ENCODE peak calls at places on chromosomes 12 and 14, in five cellular contexts. One of them, this sample, is unnamed.

GRCh38 chr14:68644101-68644500 is 148.8 kb downstream of the ZFP36L1 start:
- DNase-seq in ovary: no peak
- DNase-seq in colonic mucosa: no peak
- DNase-seq in gastrocnemius medialis: no peak
- DNase-seq in endodermal cell: peak; percentile 6
- DNase-seq in this sample: no peak

GRCh38 chr12:64452559-64453329 is 824 bp downstream of the TBK1 start:
- DNase-seq in ovary: no peak
- DNase-seq in colonic mucosa: peak; percentile 49
- DNase-seq in gastrocnemius medialis: no peak
- DNase-seq in endodermal cell: no peak
- DNase-seq in this sample: peak; percentile 34

GRCh38 chr14:33589334-33589733 is 361.5 kb downstream of the EGLN3 start:
- DNase-seq in ovary: peak; percentile 36
- DNase-seq in colonic mucosa: no peak
- DNase-seq in gastrocnemius medialis: no peak
- DNase-seq in endodermal cell: no peak
- DNase-seq in this sample: peak; percentile 81

GRCh38 chr14:26841361-26841760 is 243.5 kb upstream of the NOVA1 start:
- DNase-seq in ovary: no peak
- DNase-seq in colonic mucosa: no peak
- DNase-seq in gastrocnemius medialis: no peak
- DNase-seq in endodermal cell: no peak
- DNase-seq in this sample: no peak

GRCh38 chr12:109999983-110000505 is 814 bp downstream of the ANKRD13A start:
- DNase-seq in ovary: peak; percentile 35
- DNase-seq in colonic mucosa: no peak
- DNase-seq in gastrocnemius medialis: no peak
- DNase-seq in endodermal cell: peak; percentile 76
- DNase-seq in this sample: no peak

GRCh38 chr12:85834378-85834777 is 1.8 kb downstream of the RASSF9 start:
- DNase-seq in ovary: no peak
- DNase-seq in colonic mucosa: no peak
- DNase-seq in gastrocnemius medialis: no peak
- DNase-seq in endodermal cell: no peak
- DNase-seq in this sample: no peak

GRCh38 chr14:91352101-91352500 is 65.5 kb downstream of the CCDC88C start:
- DNase-seq in ovary: no peak
- DNase-seq in colonic mucosa: no peak
- DNase-seq in gastrocnemius medialis: no peak
- DNase-seq in endodermal cell: peak; percentile 59
- DNase-seq in this sample: no peak

GRCh38 chr12:130026608-130027176 is 122.9 kb upstream of the TMEM132D start:
- DNase-seq in ovary: no peak
- DNase-seq in colonic mucosa: peak; percentile 38
- DNase-seq in gastrocnemius medialis: no peak
- DNase-seq in endodermal cell: peak; percentile 92
- DNase-seq in this sample: no peak

GRCh38 chr12:86777335-86777734 is 521.1 kb upstream of the MGAT4C start:
- DNase-seq in ovary: no peak
- DNase-seq in colonic mucosa: no peak
- DNase-seq in gastrocnemius medialis: no peak
- DNase-seq in endodermal cell: no peak
- DNase-seq in this sample: no peak

GRCh38 chr12:49733219-49734017 is 7.9 kb upstream of the TMBIM6 start:
- DNase-seq in ovary: no peak
- DNase-seq in colonic mucosa: no peak
- DNase-seq in gastrocnemius medialis: no peak
- DNase-seq in endodermal cell: peak; percentile 78
- DNase-seq in this sample: no peak

GRCh38 chr14:101444116-101444515 is 117.2 kb upstream of the DIO3 start:
- DNase-seq in ovary: no peak
- DNase-seq in colonic mucosa: no peak
- DNase-seq in gastrocnemius medialis: no peak
- DNase-seq in endodermal cell: peak; percentile 19
- DNase-seq in this sample: no peak

GRCh38 chr12:91287753-91288152 is 105.1 kb upstream of the DCN start:
- DNase-seq in ovary: no peak
- DNase-seq in colonic mucosa: no peak
- DNase-seq in gastrocnemius medialis: no peak
- DNase-seq in endodermal cell: no peak
- DNase-seq in this sample: no peak

GRCh38 chr12:25387136-25388050 is 136.7 kb upstream of the KRAS start:
- DNase-seq in ovary: peak; percentile 91
- DNase-seq in colonic mucosa: peak; percentile 91
- DNase-seq in gastrocnemius medialis: peak; percentile 85
- DNase-seq in endodermal cell: peak; percentile 93
- DNase-seq in this sample: peak; percentile 44

GRCh38 chr14:96762650-96763049 is 34.5 kb upstream of the VRK1 start:
- DNase-seq in ovary: no peak
- DNase-seq in colonic mucosa: peak; percentile 22
- DNase-seq in gastrocnemius medialis: no peak
- DNase-seq in endodermal cell: peak; percentile 71
- DNase-seq in this sample: no peak

GRCh38 chr14:103008126-103008525 is 49.2 kb downstream of the CDC42BPB start:
- DNase-seq in ovary: no peak
- DNase-seq in colonic mucosa: no peak
- DNase-seq in gastrocnemius medialis: no peak
- DNase-seq in endodermal cell: no peak
- DNase-seq in this sample: no peak

GRCh38 chr12:131783915-131784541 is 44.2 kb upstream of the MMP17 start:
- DNase-seq in ovary: no peak
- DNase-seq in colonic mucosa: no peak
- DNase-seq in gastrocnemius medialis: peak; percentile 81
- DNase-seq in endodermal cell: peak; percentile 83
- DNase-seq in this sample: peak; percentile 68

GRCh38 chr12:39440101-39440500 is 2.8 kb downstream of the KIF21A start:
- DNase-seq in ovary: no peak
- DNase-seq in colonic mucosa: no peak
- DNase-seq in gastrocnemius medialis: no peak
- DNase-seq in endodermal cell: no peak
- DNase-seq in this sample: no peak

GRCh38 chr14:76977793-76978730 is 50.4 kb downstream of the IRF2BPL start:
- DNase-seq in ovary: peak; percentile 35
- DNase-seq in colonic mucosa: no peak
- DNase-seq in gastrocnemius medialis: peak; percentile 37
- DNase-seq in endodermal cell: peak; percentile 63
- DNase-seq in this sample: no peak

GRCh38 chr14:96894966-96895365 is 97.8 kb downstream of the VRK1 start:
- DNase-seq in ovary: no peak
- DNase-seq in colonic mucosa: no peak
- DNase-seq in gastrocnemius medialis: no peak
- DNase-seq in endodermal cell: no peak
- DNase-seq in this sample: no peak

GRCh38 chr12:68350753-68351152 is 18.6 kb upstream of the MDM1 start:
- DNase-seq in ovary: no peak
- DNase-seq in colonic mucosa: no peak
- DNase-seq in gastrocnemius medialis: no peak
- DNase-seq in endodermal cell: no peak
- DNase-seq in this sample: no peak

GRCh38 chr12:25054076-25054782 is 105.3 kb upstream of the BCAT1 start:
- DNase-seq in ovary: no peak
- DNase-seq in colonic mucosa: no peak
- DNase-seq in gastrocnemius medialis: no peak
- DNase-seq in endodermal cell: no peak
- DNase-seq in this sample: no peak

GRCh38 chr12:14454098-14454907 is 88.8 kb downstream of the ATF7IP start:
- DNase-seq in ovary: no peak
- DNase-seq in colonic mucosa: peak; percentile 23
- DNase-seq in gastrocnemius medialis: no peak
- DNase-seq in endodermal cell: peak; percentile 90
- DNase-seq in this sample: no peak

GRCh38 chr12:89470741-89471504 is 53.7 kb downstream of the GALNT4 start:
- DNase-seq in ovary: no peak
- DNase-seq in colonic mucosa: no peak
- DNase-seq in gastrocnemius medialis: no peak
- DNase-seq in endodermal cell: no peak
- DNase-seq in this sample: no peak

GRCh38 chr12:50325890-50326391 is 42.6 kb upstream of the LIMA1 start:
- DNase-seq in ovary: no peak
- DNase-seq in colonic mucosa: peak; percentile 56
- DNase-seq in gastrocnemius medialis: no peak
- DNase-seq in endodermal cell: peak; percentile 30
- DNase-seq in this sample: no peak

GRCh38 chr12:22064968-22065367 is 18.9 kb downstream of the CMAS start:
- DNase-seq in ovary: no peak
- DNase-seq in colonic mucosa: no peak
- DNase-seq in gastrocnemius medialis: no peak
- DNase-seq in endodermal cell: no peak
- DNase-seq in this sample: no peak

GRCh38 chr14:95015046-95015445 is 142.3 kb downstream of the DICER1 start:
- DNase-seq in ovary: no peak
- DNase-seq in colonic mucosa: no peak
- DNase-seq in gastrocnemius medialis: no peak
- DNase-seq in endodermal cell: no peak
- DNase-seq in this sample: no peak

GRCh38 chr14:25150401-25150800 is 100.5 kb upstream of the STXBP6 start:
- DNase-seq in ovary: no peak
- DNase-seq in colonic mucosa: no peak
- DNase-seq in gastrocnemius medialis: no peak
- DNase-seq in endodermal cell: no peak
- DNase-seq in this sample: no peak

GRCh38 chr14:75119056-75119455 is 7.8 kb downstream of the NEK9 start:
- DNase-seq in ovary: no peak
- DNase-seq in colonic mucosa: no peak
- DNase-seq in gastrocnemius medialis: no peak
- DNase-seq in endodermal cell: no peak
- DNase-seq in this sample: no peak
- H3K36me3 ChIP-seq in ovary: no peaks in the 10 kb centered on the region
- H3K36me3 ChIP-seq in colonic mucosa: peaks cover 4% of the 10 kb centered on the region
- H3K36me3 ChIP-seq in gastrocnemius medialis: peaks cover 84% of the 10 kb centered on the region
- H3K36me3 ChIP-seq in endodermal cell: peaks cover 38% of the 10 kb centered on the region
- H3K36me3 ChIP-seq in this sample: no peaks in the 10 kb centered on the region

DNA sequence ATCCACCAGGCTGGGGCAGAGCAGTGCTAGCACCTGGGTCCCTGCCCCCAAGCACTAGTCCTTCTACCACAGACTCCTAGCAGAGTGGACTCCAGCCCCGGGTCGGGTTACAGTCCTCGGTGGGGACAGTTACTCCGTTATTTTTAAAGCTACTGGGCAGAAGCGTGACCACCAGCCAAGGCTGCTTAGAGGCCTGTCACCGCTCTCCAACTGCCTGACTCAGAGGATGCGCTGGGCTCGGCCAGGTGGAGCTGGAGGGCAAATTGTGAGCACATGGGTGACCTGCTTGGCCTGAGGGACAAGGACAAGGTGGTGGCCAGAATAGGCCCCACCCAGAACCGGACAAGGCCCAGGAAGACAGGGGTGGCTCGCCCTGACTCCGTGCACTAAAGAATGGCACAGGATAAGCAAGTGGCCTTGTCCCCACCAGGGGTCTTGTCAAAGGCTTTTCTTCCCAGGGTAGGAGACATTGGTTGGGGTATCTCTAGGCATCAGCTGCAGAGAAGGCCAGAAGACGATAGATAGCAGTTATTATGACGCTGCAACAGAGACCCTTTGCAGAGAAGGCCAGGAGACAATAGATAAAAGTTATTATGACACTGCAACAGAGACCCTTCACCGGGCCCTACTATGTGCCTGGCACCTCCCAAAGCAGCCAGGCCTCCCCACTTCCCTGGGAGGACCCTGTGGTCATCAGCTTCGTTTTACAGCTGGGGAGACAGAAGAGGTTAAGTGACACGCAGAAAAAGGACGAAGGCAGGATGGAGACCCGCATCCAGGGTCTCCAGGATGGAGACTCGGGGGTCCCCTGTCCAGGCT is 1.6 kb downstream of the ABCB9 start:
- DNase-seq in ovary: no peak
- DNase-seq in colonic mucosa: peak; percentile 16
- DNase-seq in gastrocnemius medialis: no peak
- DNase-seq in endodermal cell: peak; percentile 57
- DNase-seq in this sample: no peak
- H3K36me3 ChIP-seq in ovary: no peaks in the 10 kb centered on the region
- H3K36me3 ChIP-seq in colonic mucosa: no peaks in the 10 kb centered on the region
- H3K36me3 ChIP-seq in gastrocnemius medialis: no peaks in the 10 kb centered on the region
- H3K36me3 ChIP-seq in endodermal cell: no peaks in the 10 kb centered on the region
- H3K36me3 ChIP-seq in this sample: peaks cover 2% of the 10 kb centered on the region

GRCh38 chr12:57825451-57825850 is 6.9 kb upstream of the AVIL start:
- DNase-seq in ovary: no peak
- DNase-seq in colonic mucosa: no peak
- DNase-seq in gastrocnemius medialis: no peak
- DNase-seq in endodermal cell: peak; percentile 38
- DNase-seq in this sample: no peak
- H3K36me3 ChIP-seq in ovary: no peaks in the 10 kb centered on the region
- H3K36me3 ChIP-seq in colonic mucosa: peaks cover 64% of the 10 kb centered on the region
- H3K36me3 ChIP-seq in gastrocnemius medialis: peaks cover 89% of the 10 kb centered on the region
- H3K36me3 ChIP-seq in endodermal cell: peaks cover 83% of the 10 kb centered on the region
- H3K36me3 ChIP-seq in this sample: peaks cover 63% of the 10 kb centered on the region

DNA sequence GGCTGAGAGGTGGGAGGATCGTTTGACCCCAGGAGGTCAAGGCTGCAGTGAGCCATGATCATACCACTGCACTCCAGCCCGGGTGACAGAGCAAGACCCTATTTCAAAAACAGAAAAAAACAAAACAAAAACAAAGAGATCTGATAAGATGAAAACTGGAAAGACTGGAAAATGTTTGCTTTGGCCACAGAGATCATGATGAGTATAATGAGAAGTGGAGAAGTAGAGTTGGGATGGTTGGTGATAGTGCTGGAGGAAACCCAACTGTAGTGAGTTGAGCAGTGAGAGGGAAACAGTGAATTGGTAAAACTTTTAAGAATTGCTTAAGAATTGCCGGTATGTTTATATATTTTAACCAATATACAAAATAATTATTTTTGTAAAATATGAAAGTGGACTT is 39.2 kb downstream of the MON2 start:
- DNase-seq in ovary: no peak
- DNase-seq in colonic mucosa: no peak
- DNase-seq in gastrocnemius medialis: no peak
- DNase-seq in endodermal cell: no peak
- DNase-seq in this sample: no peak
- H3K36me3 ChIP-seq in ovary: no peaks in the 10 kb centered on the region
- H3K36me3 ChIP-seq in colonic mucosa: no peaks in the 10 kb centered on the region
- H3K36me3 ChIP-seq in gastrocnemius medialis: peaks cover 67% of the 10 kb centered on the region
- H3K36me3 ChIP-seq in endodermal cell: peaks cover 51% of the 10 kb centered on the region
- H3K36me3 ChIP-seq in this sample: peaks cover 2% of the 10 kb centered on the region

GRCh38 chr14:24123465-24124417 is 6.7 kb upstream of the FITM1 start:
- DNase-seq in ovary: no peak
- DNase-seq in colonic mucosa: no peak
- DNase-seq in gastrocnemius medialis: no peak
- DNase-seq in endodermal cell: peak; percentile 62
- DNase-seq in this sample: no peak

GRCh38 chr14:24117179-24117578 is 2.4 kb upstream of the NRL start:
- DNase-seq in ovary: no peak
- DNase-seq in colonic mucosa: no peak
- DNase-seq in gastrocnemius medialis: no peak
- DNase-seq in endodermal cell: no peak
- DNase-seq in this sample: no peak

GRCh38 chr14:24122971-24123370 is 7.5 kb upstream of the FITM1 start:
- DNase-seq in ovary: no peak
- DNase-seq in colonic mucosa: no peak
- DNase-seq in gastrocnemius medialis: no peak
- DNase-seq in endodermal cell: no peak
- DNase-seq in this sample: no peak

GRCh38 chr14:24119691-24120090 is 4.9 kb upstream of the NRL start:
- DNase-seq in ovary: no peak
- DNase-seq in colonic mucosa: no peak
- DNase-seq in gastrocnemius medialis: no peak
- DNase-seq in endodermal cell: no peak
- DNase-seq in this sample: no peak

GRCh38 chr14:24121210-24121609 is 6.5 kb upstream of the NRL start:
- DNase-seq in ovary: no peak
- DNase-seq in colonic mucosa: no peak
- DNase-seq in gastrocnemius medialis: no peak
- DNase-seq in endodermal cell: no peak
- DNase-seq in this sample: no peak
- H3K36me3 ChIP-seq in ovary: peaks cover 8% of the 10 kb centered on the region
- H3K36me3 ChIP-seq in colonic mucosa: peaks cover 17% of the 10 kb centered on the region
- H3K36me3 ChIP-seq in gastrocnemius medialis: peaks cover 72% of the 10 kb centered on the region
- H3K36me3 ChIP-seq in endodermal cell: peaks cover 65% of the 10 kb centered on the region
- H3K36me3 ChIP-seq in this sample: peaks cover 19% of the 10 kb centered on the region